ENCODE peak calls at places on chromosome 17, in six cellular contexts. T is A549, W is tibial nerve, K is body of pancreas, D is IMR-90, V is thyroid gland. Z is an unnamed sample.

GRCh38 chr17:22506861-22507260 is 814.5 kb downstream of the KCNJ18 start:
- DNase-seq in K (no peak), V (no peak), D (no peak), T (no peak), W (no peak), Z (no peak)

GRCh38 chr17:59723041-59723440 is 15.6 kb downstream of the VMP1 start:
- DNase-seq in K (no peak), V (no peak), D (no peak), T (no peak), W (no peak), Z (no peak)

GRCh38 chr17:82839617-82840292 is at the start of gene ZNF750:
- DNase-seq in V (peak), K (no peak), D (no peak), W (no peak), T (no peak), Z (no peak)

GRCh38 chr17:48442819-48443218 is 12.8 kb upstream of the SKAP1 start:
- DNase-seq in D (no peak), V (no peak), K (no peak), T (no peak), W (no peak), Z (no peak)

GRCh38 chr17:33506889-33507650 is 214.0 kb upstream of the ASIC2 start:
- DNase-seq in V (no peak), K (no peak), T (no peak), D (no peak), W (no peak), Z (no peak)

GRCh38 chr17:2218426-2218825 is 85.2 kb downstream of the SMG6 start:
- DNase-seq in V (no peak), K (no peak), T (no peak), D (no peak), W (no peak), Z (no peak)

GRCh38 chr17:36683387-36683786 is 82.0 kb downstream of the MRM1 start:
- DNase-seq in K (no peak), D (no peak), T (no peak), W (no peak), V (no peak), Z (no peak)

GRCh38 chr17:32827227-32827626 is 49.7 kb downstream of the MYO1D start:
- DNase-seq in D (no peak), V (no peak), W (no peak), T (no peak), K (no peak), Z (no peak)

DNA sequence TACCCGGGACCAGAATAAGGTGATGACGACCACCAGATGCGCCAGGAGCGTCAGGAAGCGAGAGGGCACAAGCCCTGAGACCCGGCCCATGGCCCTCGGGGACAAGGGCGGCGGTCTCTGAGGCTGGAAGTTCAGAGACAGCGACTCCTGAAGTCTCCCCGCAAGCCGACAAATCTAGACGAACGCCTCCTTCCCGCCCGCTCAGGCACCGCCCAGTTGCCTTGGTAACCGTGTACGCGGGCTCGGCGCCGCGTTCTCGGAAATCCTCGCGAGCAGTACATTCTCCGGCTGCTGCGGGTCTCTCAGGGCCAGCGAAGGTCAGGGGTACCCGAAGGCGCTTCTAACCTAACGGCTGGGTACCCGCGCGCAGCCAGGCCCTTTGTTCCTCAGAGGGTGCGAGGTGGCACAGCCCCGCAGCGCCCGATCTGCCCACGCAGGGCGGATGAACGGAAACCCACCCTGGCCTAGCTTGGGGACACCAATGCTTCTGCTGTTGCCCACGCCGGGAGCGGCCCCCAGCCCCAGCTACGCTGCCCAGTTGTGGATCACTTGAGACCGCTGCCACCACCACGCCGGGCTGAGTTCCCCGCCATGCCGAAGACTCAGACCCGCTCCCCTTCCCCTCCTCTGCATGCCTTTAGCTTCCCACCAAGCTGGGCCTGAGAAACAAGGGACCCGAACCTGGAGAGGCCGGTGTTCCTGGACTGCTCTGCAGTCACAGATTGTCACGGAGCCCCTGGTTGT is at the start of gene TMEM107:
- DNase-seq in W (peak), V (peak), T (peak), K (peak), D (peak), Z (peak)
- H3K4me3 ChIP-seq in W (peak), V (peak), T (peak), K (no peak), D (peak), Z (peak)

GRCh38 chr17:38705523-38705802 is 390 bp downstream of the MLLT6 start:
- DNase-seq in T (no peak), W (no peak), K (no peak), D (no peak), V (no peak), Z (no peak)

GRCh38 chr17:38702166-38702899 is 2.7 kb upstream of the MLLT6 start:
- DNase-seq in V (peak), D (peak), K (peak), T (peak), W (peak), Z (peak)

GRCh38 chr17:38702900-38703741 is 2.0 kb upstream of the MLLT6 start:
- DNase-seq in K (no peak), T (no peak), D (no peak), W (no peak), V (no peak), Z (peak)

GRCh38 chr17:38704645-38705522 is at the start of gene MLLT6:
- DNase-seq in T (peak), K (peak), D (peak), W (peak), V (peak), Z (peak)

DNA sequence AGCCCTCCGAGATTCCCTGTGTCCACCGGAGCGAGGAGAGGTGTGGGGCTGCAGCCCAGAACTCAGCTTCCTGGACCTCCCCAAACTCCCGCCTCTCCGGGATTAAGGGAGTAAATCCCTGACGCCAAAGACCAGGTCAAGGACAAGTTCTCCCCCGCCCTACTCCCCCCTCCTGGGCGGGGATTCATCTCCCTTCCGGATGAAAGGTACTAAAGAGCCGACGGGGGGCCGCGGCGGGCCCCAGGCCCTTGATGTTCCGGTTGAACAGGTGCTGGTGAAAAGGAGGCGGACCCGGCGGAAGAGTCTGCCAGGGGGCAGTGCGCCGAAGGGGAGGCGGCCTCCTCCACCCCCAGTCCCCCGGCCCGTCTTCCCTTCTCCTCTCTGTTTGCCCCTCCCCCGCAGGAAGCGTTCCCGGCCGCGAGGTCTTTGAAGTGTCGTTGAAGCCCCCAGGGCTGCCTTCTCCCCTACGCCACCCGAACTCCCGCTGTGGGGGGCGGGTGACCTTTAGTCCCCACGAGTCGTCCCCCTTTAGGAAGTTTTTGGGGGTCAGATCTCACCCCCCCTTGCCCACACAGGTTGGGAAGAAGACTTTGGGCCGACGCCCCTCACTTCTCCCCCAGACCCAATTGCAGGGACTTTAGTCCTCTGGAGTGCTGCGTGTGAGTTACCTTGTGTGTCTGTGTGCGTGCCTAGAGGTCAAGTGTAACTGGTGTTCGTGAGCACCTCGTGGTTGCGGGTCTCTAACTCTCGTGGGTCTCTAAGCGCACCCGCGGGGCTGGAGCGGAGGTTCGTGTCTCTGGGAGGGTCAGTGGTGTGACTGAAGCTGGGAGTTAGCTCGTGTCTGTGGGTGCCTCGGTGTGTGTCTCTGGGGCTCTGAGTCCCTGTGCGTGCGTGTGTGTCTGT is 1.1 kb upstream of the MLLT6 start:
- DNase-seq in T (no peak), V (peak), W (peak), D (no peak), K (peak), Z (peak)
- TF ChIP-seq POLR2A in T (no peak), V (no peak), W (no peak), D (no peak), K (no peak), Z (no peak)

DNA sequence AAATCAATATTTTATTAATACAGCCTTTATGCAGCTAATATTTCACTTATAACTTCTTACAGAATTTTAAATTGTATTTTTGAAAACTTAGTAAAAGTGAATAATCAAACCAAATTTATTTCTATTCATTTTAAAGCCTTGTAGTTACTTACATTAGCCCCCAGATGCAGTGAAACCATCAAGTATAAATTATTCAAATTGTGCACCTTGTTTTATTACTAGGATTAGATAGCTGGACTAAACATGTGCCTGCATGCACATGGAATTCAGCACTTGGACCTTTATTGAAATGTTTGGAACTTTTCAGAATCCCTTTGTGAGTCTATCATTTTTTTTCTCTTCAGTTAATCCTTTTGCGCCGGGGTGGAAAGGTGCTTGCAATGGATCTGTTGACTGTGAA is 4.7 kb downstream of the ZPBP2 start:
- DNase-seq in W (no peak), D (peak), V (no peak), T (no peak), K (no peak), Z (no peak)
- TF ChIP-seq CTCF in W (peak), D (peak), V (peak), T (peak), K (no peak), Z (no peak)

DNA sequence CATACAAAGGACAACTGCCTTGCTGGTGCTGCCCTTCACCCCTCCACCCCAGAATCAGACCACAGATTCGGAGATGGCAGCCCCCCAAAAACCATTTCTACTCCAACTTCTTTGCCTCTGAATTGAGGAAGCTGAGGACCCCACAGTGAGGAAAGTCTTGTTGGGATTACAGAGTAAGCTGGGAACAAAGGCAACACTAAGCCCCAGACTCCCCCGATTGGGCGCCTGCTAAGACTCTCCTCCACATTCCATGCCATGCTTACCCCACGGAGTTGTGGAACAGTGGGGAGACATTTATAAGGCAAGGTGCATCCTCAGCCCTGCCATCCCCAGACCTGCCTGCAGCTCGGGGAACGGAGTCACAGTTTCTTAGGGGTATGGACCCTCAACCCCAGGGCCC is 1.9 kb downstream of the GIT1 start:
- DNase-seq in D (no peak), K (no peak), V (no peak), T (no peak), W (no peak), Z (no peak)
- H3K4me3 ChIP-seq in D (no peak), K (no peak), V (no peak), T (peak), W (peak), Z (no peak)

GRCh38 chr17:57988301-57989010 is 402 bp upstream of the VEZF1 start:
- DNase-seq in V (peak), K (peak), D (peak), W (peak), T (peak), Z (peak)
- TF ChIP-seq POLR2A in V (no peak), K (peak), D (peak), W (no peak), T (no peak), Z (no peak)

GRCh38 chr17:74466111-74466784 is at the start of gene CD300A:
- DNase-seq in T (no peak), V (no peak), K (no peak), W (no peak), D (no peak), Z (peak)
- TF ChIP-seq CTCF in T (no peak), V (no peak), K (no peak), W (no peak), D (no peak), Z (no peak)

DNA sequence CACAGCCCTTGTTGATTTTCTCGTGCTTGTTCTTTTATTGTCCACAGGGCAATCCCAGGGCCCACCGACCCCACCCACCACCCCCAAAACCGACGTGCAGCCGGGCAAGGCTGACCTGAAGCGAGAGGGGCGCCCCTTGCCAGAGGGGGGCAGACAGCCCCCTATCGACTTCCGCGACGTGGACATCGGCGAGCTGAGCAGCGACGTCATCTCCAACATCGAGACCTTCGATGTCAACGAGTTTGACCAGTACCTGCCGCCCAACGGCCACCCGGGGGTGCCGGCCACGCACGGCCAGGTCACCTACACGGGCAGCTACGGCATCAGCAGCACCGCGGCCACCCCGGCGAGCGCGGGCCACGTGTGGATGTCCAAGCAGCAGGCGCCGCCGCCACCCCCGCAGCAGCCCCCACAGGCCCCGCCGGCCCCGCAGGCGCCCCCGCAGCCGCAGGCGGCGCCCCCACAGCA is 2.7 kb downstream of the SOX9 start:
- DNase-seq in W (no peak), K (no peak), V (no peak), D (no peak), T (no peak), Z (peak)
- H3K4me3 ChIP-seq in W (no peak), K (no peak), V (no peak), D (peak), T (no peak), Z (peak)

GRCh38 chr17:7252176-7253043 is at the start of gene ELP5:
- DNase-seq in T (peak), D (peak), W (peak), V (peak), K (peak), Z (peak)
- TF ChIP-seq POLR2A in T (peak), D (peak), W (no peak), V (peak), K (peak), Z (no peak)

Z was measured in testis.